ENCODE peak calls at places on chromosomes 12 and 14, in four cellular contexts. L, K, N and X are unnamed samples.

GRCh38 chr12:123269395-123269892 is 2.2 kb downstream of the CDK2AP1 start:
- DNase-seq in L (peak; percentile 70), N (peak; percentile 87), K (no peak), X (peak; percentile 85)

GRCh38 chr12:93699271-93700141 is 22.3 kb downstream of the CRADD start:
- DNase-seq in K (no peak), L (peak; percentile 82), N (no peak), X (no peak)

GRCh38 chr12:87952850-87953249 is 76.4 kb downstream of the C12orf50 start:
- DNase-seq in L (no peak), N (no peak), K (no peak), X (no peak)

GRCh38 chr12:116563262-116563661 is 4.1 kb downstream of the MAP1LC3B2 start:
- DNase-seq in K (no peak), N (no peak), L (no peak), X (no peak)

GRCh38 chr14:67395876-67396189 is 16.1 kb downstream of the PLEK2 start:
- DNase-seq in L (peak; percentile 63), K (no peak), N (no peak), X (no peak)

GRCh38 chr14:88599761-88600439 is 37.1 kb downstream of the ZC3H14 start:
- DNase-seq in L (no peak), K (no peak), N (no peak), X (no peak)

GRCh38 chr12:46470039-46470627 is 97.6 kb upstream of the SLC38A2 start:
- DNase-seq in N (no peak), L (peak; percentile 36), K (no peak), X (no peak)

GRCh38 chr12:48995061-48995879 is 3.9 kb downstream of the DDN start:
- DNase-seq in N (peak; percentile 90), L (peak; percentile 90), K (peak; percentile 76), X (peak; percentile 79)

GRCh38 chr12:92890601-92891106 is 38.4 kb downstream of the EEA1 start:
- DNase-seq in L (no peak), K (no peak), N (no peak), X (no peak)

GRCh38 chr12:120213758-120214157 is 12.8 kb upstream of the RPLP0 start:
- DNase-seq in L (no peak), N (no peak), K (no peak), X (no peak)

GRCh38 chr12:108972226-108972757 is 48.6 kb downstream of the SVOP start:
- DNase-seq in N (peak; percentile 6), K (peak; percentile 27), L (no peak), X (no peak)

GRCh38 chr12:118292836-118293235 is 79.9 kb downstream of the TAOK3 start:
- DNase-seq in L (no peak), N (no peak), K (no peak), X (no peak)

GRCh38 chr12:46065412-46066166 is 75.2 kb upstream of the SCAF11 start:
- DNase-seq in L (no peak), K (no peak), N (no peak), X (no peak)

GRCh38 chr12:113251404-113252070 is 30.3 kb downstream of the TPCN1 start:
- DNase-seq in N (no peak), L (no peak), K (no peak), X (no peak)

GRCh38 chr14:23513466-23514008 is 38.0 kb downstream of the ZFHX2 start:
- DNase-seq in K (no peak), L (no peak), N (no peak), X (no peak)

GRCh38 chr12:120181991-120182631 is 12.4 kb downstream of the GCN1 start:
- DNase-seq in N (no peak), L (peak; percentile 69), K (no peak), X (no peak)